ENCODE peak calls at places on chromosomes 16 and 17, in four cellular contexts. P is tibial nerve, D is mesothelial cell of epicardium, F is progenitor cell of endocrine pancreas. W is an unnamed sample.

GRCh38 chr17:28324272-28324745 is 5.3 kb downstream of the TMEM97 start:
- DNase-seq in D (no peak), F (no peak), P (no peak), W (no peak)

GRCh38 chr16:11105038-11105903 is 150.7 kb downstream of the SOCS1 start:
- DNase-seq in F (no peak), D (no peak), P (no peak), W (peak; percentile 94)

GRCh38 chr17:10226930-10227695 is 28.7 kb upstream of the GAS7 start:
- DNase-seq in P (no peak), F (peak; percentile 19), D (peak; percentile 66), W (no peak)

GRCh38 chr16:66695935-66696668 is 441 bp downstream of the CMTM4 start:
- DNase-seq in D (peak; percentile 53), F (peak; percentile 46), P (no peak), W (no peak)

GRCh38 chr16:79644977-79645667 is 44.6 kb upstream of the MAF start:
- DNase-seq in D (no peak), P (no peak), F (no peak), W (no peak)

GRCh38 chr17:62626719-62627218 is 701 bp upstream of the MRC2 start:
- DNase-seq in P (peak; percentile 45), D (peak; percentile 69), F (peak; percentile 39), W (peak; percentile 78)

GRCh38 chr16:73404001-73404400 is 356.1 kb upstream of the ZFHX3 start:
- DNase-seq in D (no peak), P (no peak), F (no peak), W (no peak)

GRCh38 chr17:12230411-12230810 is 209.7 kb downstream of the MAP2K4 start:
- DNase-seq in P (no peak), D (no peak), F (no peak), W (no peak)

GRCh38 chr17:5508855-5509254 is 22.5 kb downstream of the MIS12 start:
- DNase-seq in P (no peak), D (no peak), F (no peak), W (peak; percentile 61)

GRCh38 chr17:32516450-32516849 is 29.7 kb downstream of the CDK5R1 start:
- DNase-seq in P (no peak), F (no peak), D (no peak), W (no peak)

GRCh38 chr17:9290226-9290613 is 268.9 kb downstream of the NTN1 start:
- DNase-seq in D (no peak), F (no peak), P (no peak), W (no peak)

GRCh38 chr17:9195961-9196668 is 174.8 kb downstream of the NTN1 start:
- DNase-seq in P (no peak), D (no peak), F (no peak), W (no peak)

GRCh38 chr17:2054740-2055493 is at the start of gene HIC1:
- DNase-seq in D (peak; percentile 91), F (peak; percentile 66), P (peak; percentile 71), W (peak; percentile 69)

GRCh38 chr16:83935858-83936255 is 17.2 kb upstream of the OSGIN1 start:
- DNase-seq in P (no peak), D (no peak), F (no peak), W (no peak)

GRCh38 chr17:1001640-1002411 is 4.9 kb downstream of the TIMM22 start:
- DNase-seq in D (no peak), F (no peak), P (peak; percentile 43), W (peak; percentile 78)

GRCh38 chr17:82631544-82631943 is 16.7 kb downstream of the WDR45B start:
- DNase-seq in D (no peak), P (no peak), F (no peak), W (no peak)

GRCh38 chr17:59558953-59559352 is 6.5 kb upstream of the DHX40 start:
- DNase-seq in P (no peak), F (no peak), D (no peak), W (no peak)

GRCh38 chr16:89593841-89594240 is 18.3 kb downstream of the CPNE7 start:
- DNase-seq in D (no peak), F (no peak), P (no peak), W (no peak)

GRCh38 chr16:24309222-24309905 is 53.2 kb downstream of the CACNG3 start:
- DNase-seq in F (no peak), D (no peak), P (no peak), W (no peak)

GRCh38 chr16:63187638-63188037 is 1151.4 kb upstream of the CDH8 start:
- DNase-seq in P (no peak), D (no peak), F (no peak), W (no peak)

GRCh38 chr17:43118679-43119615 is 6.2 kb downstream of the BRCA1 start:
- DNase-seq in D (no peak), P (no peak), F (no peak), W (no peak)

GRCh38 chr17:64022631-64023063 is 2.2 kb upstream of the ICAM2 start:
- DNase-seq in F (no peak), P (no peak), D (peak; percentile 34), W (no peak)

GRCh38 chr17:81910840-81911276 is 341 bp downstream of the PCYT2 start:
- DNase-seq in P (no peak), D (peak; percentile 55), F (no peak), W (no peak)

GRCh38 chr16:10113248-10113647 is 69.0 kb downstream of the GRIN2A start:
- DNase-seq in D (no peak), P (no peak), F (no peak), W (no peak)

GRCh38 chr17:71127416-71127815 is 958.1 kb downstream of the KCNJ2 start:
- DNase-seq in P (no peak), D (no peak), F (no peak), W (no peak)

GRCh38 chr16:58733671-58734458 is at the start of gene GOT2:
- DNase-seq in P (peak; percentile 35), F (peak; percentile 74), D (peak; percentile 83), W (peak; percentile 85)

GRCh38 chr16:50602531-50603205 is 54.5 kb downstream of the NKD1 start:
- DNase-seq in P (no peak), D (no peak), F (no peak), W (no peak)

DNA sequence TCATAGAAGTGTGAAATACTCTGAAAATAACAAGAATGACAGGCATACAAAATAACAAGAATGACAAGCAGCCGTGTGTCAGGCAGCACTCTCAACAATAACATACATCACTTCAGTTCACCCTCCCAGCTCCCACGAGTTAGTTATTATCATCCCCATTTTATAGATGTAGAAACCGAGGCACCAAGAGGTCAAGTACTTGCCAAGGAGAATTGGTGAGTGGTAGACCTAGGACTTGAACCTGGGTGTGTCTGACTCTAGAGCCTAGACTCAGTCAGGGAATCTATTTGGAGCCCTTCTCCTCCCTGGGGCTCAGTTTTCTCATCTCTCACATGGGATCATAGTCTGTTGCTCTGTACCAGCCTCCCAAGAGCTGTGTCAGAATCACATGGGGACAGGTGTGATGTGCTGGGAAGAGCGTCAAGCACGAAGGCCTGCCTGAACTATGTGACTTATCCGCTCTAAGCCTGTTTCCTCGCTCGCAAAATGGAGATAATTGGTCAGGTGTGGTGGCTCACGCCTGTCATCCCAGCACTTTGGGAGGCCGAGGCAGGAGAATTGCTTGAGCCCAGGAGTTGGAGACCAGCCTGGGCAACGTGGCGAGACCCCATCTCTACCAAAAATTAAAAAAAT is 19.4 kb upstream of the PHOSPHO1 start:
- DNase-seq in P (no peak), D (no peak), F (no peak), W (no peak)
- TF ChIP-seq CTCF in P (no peak), D (no peak), F (no peak), W (no peak)

DNA sequence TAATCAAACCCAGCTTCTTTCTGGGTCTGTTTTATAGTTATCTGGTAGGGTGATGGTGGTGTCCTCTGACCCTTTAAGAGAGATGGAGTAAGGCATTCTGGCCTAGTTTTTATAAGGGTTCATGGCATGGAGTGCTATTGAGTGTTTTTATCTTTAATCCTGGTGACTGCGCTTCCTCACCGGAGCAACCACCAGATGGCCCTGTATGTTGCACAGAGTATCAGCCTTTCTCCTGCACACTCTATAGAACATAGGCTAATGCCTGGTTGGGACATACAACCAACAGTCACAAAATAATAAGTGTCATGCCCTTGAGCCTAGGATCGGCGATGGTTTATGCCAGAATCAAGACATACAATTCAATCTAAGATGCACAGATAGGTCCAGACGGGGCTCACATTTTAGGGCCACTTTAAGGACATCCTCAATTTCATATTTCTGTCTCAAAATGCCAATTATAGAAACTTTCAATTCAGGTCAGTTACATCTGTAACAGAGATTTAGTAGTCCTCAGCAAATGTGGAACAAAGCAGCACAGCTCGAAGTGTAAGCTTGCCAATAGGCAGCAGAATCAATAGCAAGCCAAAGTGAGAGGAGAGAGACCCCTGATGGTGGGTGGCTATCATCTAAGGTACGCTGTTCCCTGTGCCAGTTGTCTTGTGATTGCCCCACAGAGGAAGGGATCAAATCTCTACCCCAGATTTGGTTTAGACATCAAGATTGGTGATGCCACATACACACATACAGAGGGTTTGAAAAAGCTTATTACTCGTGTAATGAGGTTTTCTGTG is 37.2 kb upstream of the HOXB9 start:
- DNase-seq in F (no peak), D (no peak), P (no peak), W (no peak)
- TF ChIP-seq CTCF in F (peak; percentile 8), D (no peak), P (no peak), W (peak; percentile 23)

GRCh38 chr17:67200727-67201301 is 44.2 kb downstream of the HELZ start:
- DNase-seq in P (no peak), D (no peak), F (no peak), W (no peak)
- TF ChIP-seq CTCF in P (peak; percentile 10), D (peak; percentile 49), F (peak; percentile 57), W (peak; percentile 75)

DNA sequence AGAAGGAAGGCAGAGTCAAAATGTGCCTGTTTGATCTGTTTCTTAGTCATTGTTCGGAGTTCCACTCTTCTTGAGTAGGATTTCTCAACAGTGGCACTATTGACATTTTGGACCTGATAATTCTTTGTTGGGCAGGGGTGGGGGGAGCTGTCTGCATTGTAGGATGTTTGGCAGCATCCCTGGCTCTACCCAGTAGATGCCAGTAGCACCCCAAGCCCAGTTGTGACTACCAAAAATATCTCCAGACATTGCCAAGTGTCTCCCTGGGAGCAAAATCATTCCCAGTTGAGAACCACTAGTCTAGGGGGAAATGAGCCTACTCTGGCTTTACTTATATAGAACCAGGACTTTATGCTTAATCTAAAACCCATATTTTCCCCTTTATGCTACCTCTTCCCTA is 1.1 kb upstream of the GFOD2 start:
- DNase-seq in F (no peak), P (no peak), D (no peak), W (no peak)
- TF ChIP-seq CTCF in F (no peak), P (no peak), D (no peak), W (no peak)

GRCh38 chr16:71443714-71444113 is 1.9 kb upstream of the TLE7 start:
- DNase-seq in F (no peak), P (no peak), D (no peak), W (no peak)

GRCh38 chr16:71442041-71442440 is at the start of gene TLE7:
- DNase-seq in F (no peak), P (no peak), D (no peak), W (no peak)

GRCh38 chr16:71441348-71441781 is 489 bp downstream of the TLE7 start:
- DNase-seq in F (no peak), P (no peak), D (no peak), W (no peak)

GRCh38 chr16:71439531-71439930 is 2.3 kb downstream of the TLE7 start:
- DNase-seq in F (no peak), P (no peak), D (no peak), W (no peak)

DNA sequence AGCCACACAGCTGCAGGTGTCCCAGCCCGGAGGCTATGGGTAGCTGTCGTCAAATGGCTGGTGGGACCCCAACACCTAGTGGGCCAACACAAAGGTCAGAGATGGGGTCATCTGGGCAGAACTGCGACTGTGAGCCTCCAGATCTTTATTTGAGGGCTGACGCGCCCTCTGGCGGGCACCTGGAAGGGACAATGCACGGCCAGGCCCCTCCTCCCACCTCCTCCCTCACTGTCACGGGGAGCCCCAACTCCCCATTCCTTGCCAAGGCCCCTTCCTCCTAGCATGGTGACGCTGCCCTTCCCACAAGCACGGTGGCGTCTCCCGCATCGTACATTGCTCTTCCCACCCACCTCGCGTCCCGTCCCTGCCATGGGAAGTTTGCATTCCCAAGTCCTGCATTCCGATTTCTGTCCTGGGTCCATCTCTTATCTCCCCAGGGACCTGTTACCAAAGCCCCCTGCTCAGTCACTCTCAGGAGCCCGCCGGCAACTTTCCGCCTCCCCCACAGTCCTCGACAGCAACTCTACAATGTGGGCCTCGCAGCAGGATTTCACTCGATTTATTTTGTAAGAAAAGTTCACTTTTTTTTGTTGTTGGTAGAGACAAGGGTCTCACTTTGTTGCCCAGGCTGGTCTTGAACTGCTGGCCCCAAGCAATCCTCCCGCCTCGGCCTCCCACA is 1.0 kb downstream of the TLE7 start:
- DNase-seq in D (no peak), P (no peak), F (no peak), W (no peak)
- TF ChIP-seq CTCF in D (no peak), P (no peak), F (peak; percentile 47), W (peak; percentile 68)

W was measured in HFFc6.